ENCODE peak calls at places on chromosomes 12 and 14, in six cellular contexts. One of them, this sample, is unnamed.

GRCh38 chr12:12107678-12108077 is 36.9 kb downstream of the BCL2L14 start:
- DNase-seq in IMR-90: no peak
- DNase-seq in Caco-2: no peak
- DNase-seq in AG20443: no peak
- DNase-seq in H9: no peak
- DNase-seq in mucosa of gallbladder: no peak
- DNase-seq in this sample: no peak

GRCh38 chr14:92917956-92918355 is 5.0 kb upstream of the CHGA start:
- DNase-seq in AG20443: no peak
- DNase-seq in mucosa of gallbladder: no peak
- DNase-seq in Caco-2: no peak
- DNase-seq in IMR-90: no peak
- DNase-seq in H9: no peak
- DNase-seq in this sample: no peak

GRCh38 chr14:73796881-73797539 is 54.6 kb upstream of the PTGR2 start:
- DNase-seq in H9: no peak
- DNase-seq in IMR-90: peak
- DNase-seq in mucosa of gallbladder: no peak
- DNase-seq in Caco-2: no peak
- DNase-seq in AG20443: no peak
- DNase-seq in this sample: no peak

GRCh38 chr12:44972746-44973421 is 78.0 kb downstream of the DBX2 start:
- DNase-seq in Caco-2: peak
- DNase-seq in mucosa of gallbladder: no peak
- DNase-seq in AG20443: peak
- DNase-seq in IMR-90: no peak
- DNase-seq in H9: peak
- DNase-seq in this sample: no peak

GRCh38 chr12:94994312-94994711 is 9.2 kb downstream of the NDUFA12 start:
- DNase-seq in H9: no peak
- DNase-seq in Caco-2: no peak
- DNase-seq in mucosa of gallbladder: no peak
- DNase-seq in AG20443: peak
- DNase-seq in IMR-90: peak
- DNase-seq in this sample: no peak

GRCh38 chr14:23366163-23366921 is 1.4 kb upstream of the EFS start:
- DNase-seq in Caco-2: no peak
- DNase-seq in mucosa of gallbladder: peak
- DNase-seq in H9: peak
- DNase-seq in IMR-90: peak
- DNase-seq in AG20443: peak
- DNase-seq in this sample: no peak

GRCh38 chr14:71319646-71320045 is 412.4 kb downstream of the PCNX1 start:
- DNase-seq in AG20443: peak
- DNase-seq in IMR-90: peak
- DNase-seq in mucosa of gallbladder: no peak
- DNase-seq in Caco-2: peak
- DNase-seq in H9: no peak
- DNase-seq in this sample: no peak

GRCh38 chr12:117033382-117034045 is 65.7 kb downstream of the TESC start:
- DNase-seq in mucosa of gallbladder: no peak
- DNase-seq in IMR-90: no peak
- DNase-seq in Caco-2: no peak
- DNase-seq in AG20443: no peak
- DNase-seq in H9: no peak
- DNase-seq in this sample: no peak

GRCh38 chr12:14773685-14774073 is 29.6 kb downstream of the WBP11 start:
- DNase-seq in H9: no peak
- DNase-seq in Caco-2: no peak
- DNase-seq in IMR-90: no peak
- DNase-seq in mucosa of gallbladder: no peak
- DNase-seq in AG20443: no peak
- DNase-seq in this sample: peak

GRCh38 chr12:54300732-54301427 is at the start of gene NFE2:
- DNase-seq in H9: peak
- DNase-seq in AG20443: peak
- DNase-seq in mucosa of gallbladder: no peak
- DNase-seq in Caco-2: peak
- DNase-seq in IMR-90: peak
- DNase-seq in this sample: peak

GRCh38 chr12:64169999-64170398 is 52.1 kb downstream of the KICS2 start:
- DNase-seq in H9: no peak
- DNase-seq in AG20443: no peak
- DNase-seq in mucosa of gallbladder: no peak
- DNase-seq in Caco-2: no peak
- DNase-seq in IMR-90: no peak
- DNase-seq in this sample: no peak

GRCh38 chr12:96240251-96240650 is 46.1 kb downstream of the ELK3 start:
- DNase-seq in Caco-2: no peak
- DNase-seq in H9: no peak
- DNase-seq in AG20443: no peak
- DNase-seq in mucosa of gallbladder: no peak
- DNase-seq in IMR-90: no peak
- DNase-seq in this sample: no peak

GRCh38 chr14:75283884-75284563 is 5.4 kb downstream of the FOS start:
- DNase-seq in IMR-90: peak
- DNase-seq in mucosa of gallbladder: no peak
- DNase-seq in AG20443: no peak
- DNase-seq in Caco-2: peak
- DNase-seq in H9: no peak
- DNase-seq in this sample: no peak

GRCh38 chr14:70536830-70537229 is 2.0 kb upstream of the ADAM20 start:
- DNase-seq in IMR-90: no peak
- DNase-seq in mucosa of gallbladder: no peak
- DNase-seq in H9: no peak
- DNase-seq in AG20443: no peak
- DNase-seq in Caco-2: no peak
- DNase-seq in this sample: no peak

GRCh38 chr12:1740161-1740948 is 49.5 kb downstream of the ADIPOR2 start:
- DNase-seq in mucosa of gallbladder: no peak
- DNase-seq in IMR-90: no peak
- DNase-seq in AG20443: no peak
- DNase-seq in H9: no peak
- DNase-seq in Caco-2: no peak
- DNase-seq in this sample: no peak

GRCh38 chr12:122732611-122733010 is 2.0 kb upstream of the HCAR1 start:
- DNase-seq in Caco-2: no peak
- DNase-seq in H9: no peak
- DNase-seq in mucosa of gallbladder: no peak
- DNase-seq in IMR-90: no peak
- DNase-seq in AG20443: no peak
- DNase-seq in this sample: no peak

GRCh38 chr14:56087824-56088571 is 30.2 kb upstream of the PELI2 start:
- DNase-seq in H9: no peak
- DNase-seq in IMR-90: no peak
- DNase-seq in Caco-2: no peak
- DNase-seq in AG20443: no peak
- DNase-seq in mucosa of gallbladder: no peak
- DNase-seq in this sample: no peak

GRCh38 chr14:37588667-37588955 is 6.4 kb downstream of the FOXA1 start:
- DNase-seq in IMR-90: no peak
- DNase-seq in AG20443: no peak
- DNase-seq in mucosa of gallbladder: no peak
- DNase-seq in H9: no peak
- DNase-seq in Caco-2: no peak
- DNase-seq in this sample: no peak

GRCh38 chr12:78703820-78704525 is 160.6 kb upstream of the SYT1 start:
- DNase-seq in H9: no peak
- DNase-seq in Caco-2: no peak
- DNase-seq in mucosa of gallbladder: no peak
- DNase-seq in IMR-90: peak
- DNase-seq in AG20443: peak
- DNase-seq in this sample: no peak

GRCh38 chr12:54991161-54991991 is 6.8 kb upstream of the TESPA1 start:
- DNase-seq in mucosa of gallbladder: no peak
- DNase-seq in H9: no peak
- DNase-seq in Caco-2: no peak
- DNase-seq in AG20443: no peak
- DNase-seq in IMR-90: no peak
- DNase-seq in this sample: no peak

GRCh38 chr14:69086537-69086936 is 66.4 kb downstream of the DCAF5 start:
- DNase-seq in mucosa of gallbladder: no peak
- DNase-seq in IMR-90: no peak
- DNase-seq in H9: no peak
- DNase-seq in AG20443: no peak
- DNase-seq in Caco-2: no peak
- DNase-seq in this sample: no peak

GRCh38 chr12:99852666-99853065 is 132.1 kb downstream of the ANKS1B start:
- DNase-seq in AG20443: no peak
- DNase-seq in IMR-90: no peak
- DNase-seq in mucosa of gallbladder: no peak
- DNase-seq in Caco-2: no peak
- DNase-seq in H9: peak
- DNase-seq in this sample: no peak

GRCh38 chr12:57558864-57559263 is 9.0 kb downstream of the KIF5A start:
- DNase-seq in IMR-90: no peak
- DNase-seq in mucosa of gallbladder: no peak
- DNase-seq in Caco-2: no peak
- DNase-seq in H9: no peak
- DNase-seq in AG20443: no peak
- DNase-seq in this sample: no peak

GRCh38 chr14:96634896-96635295 is 132.7 kb downstream of the PAPOLA start:
- DNase-seq in Caco-2: no peak
- DNase-seq in AG20443: peak
- DNase-seq in IMR-90: no peak
- DNase-seq in mucosa of gallbladder: peak
- DNase-seq in H9: no peak
- DNase-seq in this sample: no peak

GRCh38 chr12:14664434-14665023 is 31.9 kb downstream of the GUCY2C start:
- DNase-seq in mucosa of gallbladder: peak
- DNase-seq in AG20443: peak
- DNase-seq in H9: no peak
- DNase-seq in Caco-2: peak
- DNase-seq in IMR-90: peak
- DNase-seq in this sample: no peak

This sample was measured in HuH-7.5.